ENCODE peak calls at places on chromosomes 11 and 22, in six cellular contexts. D is IMR-90, H is H9, G is H1, F is mesenchymal stem cell, Z is trophoblast cell. N is an unnamed sample.

GRCh38 chr22:39166547-39166946 is 14.1 kb upstream of the CBX7 start:
- DNase-seq in D (no peak), H (no peak), G (no peak), F (no peak), Z (no peak), N (no peak)

GRCh38 chr11:72864692-72865655 is 50.8 kb downstream of the ATG16L2 start:
- DNase-seq in D (peak), H (no peak), G (no peak), F (no peak), Z (no peak), N (no peak)

GRCh38 chr11:13143486-13144297 is 133.9 kb upstream of the BMAL1 start:
- DNase-seq in D (no peak), H (no peak), G (no peak), F (no peak), Z (peak), N (no peak)

GRCh38 chr11:35165416-35166368 is 26.7 kb downstream of the CD44 start:
- DNase-seq in D (peak), H (no peak), G (no peak), F (peak), Z (peak), N (no peak)

GRCh38 chr22:50708474-50708873 is 29.5 kb upstream of the ACR start:
- DNase-seq in D (no peak), H (no peak), G (no peak), F (no peak), Z (no peak), N (no peak)

GRCh38 chr11:13216019-13217006 is 61.3 kb upstream of the BMAL1 start:
- DNase-seq in D (peak), H (peak), G (peak), F (peak), Z (peak), N (peak)

GRCh38 chr11:114058871-114059277 is 637 bp upstream of the ZBTB16 start:
- DNase-seq in D (no peak), H (peak), G (peak), F (peak), Z (no peak), N (no peak)

GRCh38 chr11:16211407-16211806 is 144.9 kb downstream of the SOX6 start:
- DNase-seq in D (no peak), H (no peak), G (no peak), F (no peak), Z (no peak), N (no peak)

GRCh38 chr11:65883058-65883761 is 3.6 kb downstream of the CTSW start:
- DNase-seq in D (no peak), H (no peak), G (no peak), F (no peak), Z (no peak), N (no peak)

GRCh38 chr11:101566626-101567025 is 17.2 kb downstream of the TRPC6 start:
- DNase-seq in D (no peak), H (no peak), G (peak), F (no peak), Z (no peak), N (no peak)

GRCh38 chr11:36452987-36453386 is 57.1 kb downstream of the TRAF6 start:
- DNase-seq in D (no peak), H (no peak), G (no peak), F (no peak), Z (no peak), N (no peak)

GRCh38 chr11:1873048-1873812 is 18.5 kb downstream of the PRR33 start:
- DNase-seq in D (peak), H (no peak), G (no peak), F (no peak), Z (no peak), N (no peak)

GRCh38 chr11:43578346-43579170 is 102.0 kb upstream of the HSD17B12 start:
- DNase-seq in D (peak), H (no peak), G (peak), F (peak), Z (peak), N (no peak)

GRCh38 chr22:44328326-44328725 is 15.6 kb upstream of the SHISAL1 start:
- DNase-seq in D (no peak), H (no peak), G (no peak), F (no peak), Z (no peak), N (no peak)

GRCh38 chr11:1053121-1053901 is 16.8 kb upstream of the MUC6 start:
- DNase-seq in D (no peak), H (no peak), G (no peak), F (no peak), Z (no peak), N (no peak)

GRCh38 chr11:118929496-118930151 is 3.9 kb upstream of the BCL9L start:
- DNase-seq in D (peak), H (peak), G (peak), F (peak), Z (peak), N (peak)

GRCh38 chr22:23763579-23764331 is 965 bp downstream of the C22orf15 start:
- DNase-seq in D (no peak), H (peak), G (peak), F (no peak), Z (no peak), N (no peak)

GRCh38 chr11:70063555-70063954 is 14.6 kb upstream of the ANO1 start:
- DNase-seq in D (no peak), H (no peak), G (no peak), F (no peak), Z (peak), N (no peak)

GRCh38 chr11:843818-844692 is 1.4 kb downstream of the TSPAN4 start:
- DNase-seq in D (peak), H (peak), G (peak), F (peak), Z (peak), N (no peak)

GRCh38 chr11:61922539-61922938 is 5.2 kb upstream of the RAB3IL1 start:
- DNase-seq in D (peak), H (no peak), G (peak), F (peak), Z (no peak), N (no peak)

GRCh38 chr22:39514373-39514973 is 5.9 kb upstream of the ATF4 start:
- DNase-seq in D (peak), H (peak), G (peak), F (no peak), Z (peak), N (no peak)

GRCh38 chr11:105811242-105811641 is 201.4 kb downstream of the GRIA4 start:
- DNase-seq in D (no peak), H (no peak), G (no peak), F (no peak), Z (no peak), N (no peak)

GRCh38 chr11:117381481-117381880 is 53.8 kb downstream of the CEP164 start:
- DNase-seq in D (no peak), H (no peak), G (no peak), F (no peak), Z (no peak), N (no peak)

GRCh38 chr22:21758056-21758455 is 22.5 kb upstream of the YPEL1 start:
- DNase-seq in D (no peak), H (no peak), G (no peak), F (no peak), Z (no peak), N (no peak)

GRCh38 chr11:56048480-56048879 is 21.0 kb downstream of the OR5AS1 start:
- DNase-seq in D (no peak), H (no peak), G (no peak), F (no peak), Z (no peak), N (no peak)

GRCh38 chr11:112292785-112293407 is 32.2 kb upstream of the PLET1 start:
- DNase-seq in D (peak), H (no peak), G (no peak), F (peak), Z (peak), N (no peak)

GRCh38 chr11:107928767-107929507 is 689 bp downstream of the RAB39A start:
- DNase-seq in D (no peak), H (peak), G (peak), F (no peak), Z (peak), N (peak)

GRCh38 chr11:43532046-43532445 is 148.5 kb upstream of the HSD17B12 start:
- DNase-seq in D (no peak), H (no peak), G (no peak), F (no peak), Z (no peak), N (no peak)

GRCh38 chr11:19864141-19865120 is 151.8 kb downstream of the NAV2 start:
- DNase-seq in D (no peak), H (no peak), G (no peak), F (no peak), Z (peak), N (no peak)

GRCh38 chr11:125918140-125918840 is 14.0 kb downstream of the DDX25 start:
- DNase-seq in D (no peak), H (no peak), G (no peak), F (no peak), Z (no peak), N (no peak)

GRCh38 chr11:70433966-70434812 is 35.9 kb downstream of the CTTN start:
- DNase-seq in D (no peak), H (no peak), G (no peak), F (no peak), Z (no peak), N (no peak)

GRCh38 chr11:48066881-48067800 is 86.8 kb downstream of the PTPRJ start:
- DNase-seq in D (no peak), H (no peak), G (no peak), F (no peak), Z (no peak), N (no peak)

GRCh38 chr11:128302425-128303186 is 284.8 kb downstream of the ETS1 start:
- DNase-seq in D (no peak), H (no peak), G (no peak), F (no peak), Z (peak), N (no peak)

GRCh38 chr11:101706541-101706940 is 122.7 kb upstream of the TRPC6 start:
- DNase-seq in D (peak), H (no peak), G (no peak), F (peak), Z (peak), N (no peak)

GRCh38 chr11:34158661-34159060 is 53.2 kb downstream of the NAT10 start:
- DNase-seq in D (no peak), H (no peak), G (no peak), F (no peak), Z (no peak), N (no peak)

GRCh38 chr11:86678296-86678695 is 5.9 kb upstream of the ME3 start:
- DNase-seq in D (no peak), H (no peak), G (no peak), F (no peak), Z (no peak), N (peak)

GRCh38 chr11:86676010-86676409 is 3.6 kb upstream of the ME3 start:
- DNase-seq in D (no peak), H (no peak), G (no peak), F (no peak), Z (no peak), N (no peak)

GRCh38 chr11:86681039-86681745 is 8.8 kb upstream of the ME3 start:
- DNase-seq in D (no peak), H (no peak), G (no peak), F (no peak), Z (no peak), N (no peak)

GRCh38 chr11:86676533-86677154 is 4.2 kb upstream of the ME3 start:
- DNase-seq in D (no peak), H (peak), G (peak), F (no peak), Z (peak), N (peak)

GRCh38 chr11:86678823-86679222 is 6.4 kb upstream of the ME3 start:
- DNase-seq in D (peak), H (no peak), G (no peak), F (peak), Z (no peak), N (peak)
- H3K27ac ChIP-seq in D (no peak), H (no peak), G (no peak), F (peak), Z (no peak), N (peak)

DNA sequence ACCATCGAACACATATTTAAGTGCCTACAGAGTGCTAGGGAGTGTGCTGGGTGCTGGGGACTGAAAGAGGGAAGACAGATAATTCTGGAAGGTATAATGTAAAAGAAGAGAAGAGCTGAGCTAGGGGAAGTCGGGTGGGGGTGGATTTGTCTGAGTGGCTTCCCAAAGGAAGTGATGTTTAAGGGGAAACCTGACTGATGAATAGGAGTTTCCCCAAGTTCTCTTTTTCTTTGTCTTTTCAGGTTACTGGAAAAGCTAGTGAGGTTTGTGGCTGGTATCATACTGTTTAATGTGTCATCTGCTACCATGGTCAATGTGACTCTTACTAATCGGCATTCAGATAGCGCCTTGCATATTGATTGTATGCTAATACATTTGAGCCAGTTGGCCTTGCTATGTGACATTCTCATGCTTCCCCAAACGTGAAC is 151.6 kb upstream of the MTMR2 start:
- DNase-seq in D (peak), H (no peak), G (no peak), F (no peak), Z (peak), N (no peak)
- H2BK5ac ChIP-seq in D (no peak), H (no peak), G (no peak), F (no peak), Z (no peak), N (no peak)

GRCh38 chr22:38126928-38127668 is 16.6 kb upstream of the BAIAP2L2 start:
- DNase-seq in D (no peak), H (no peak), G (no peak), F (no peak), Z (no peak), N (no peak)

GRCh38 chr22:38127869-38128268 is 17.4 kb upstream of the BAIAP2L2 start:
- DNase-seq in D (no peak), H (no peak), G (no peak), F (no peak), Z (no peak), N (no peak)

GRCh38 chr22:38124236-38124974 is 13.9 kb upstream of the BAIAP2L2 start:
- DNase-seq in D (no peak), H (peak), G (no peak), F (no peak), Z (no peak), N (no peak)

GRCh38 chr22:38125038-38125610 is 14.6 kb upstream of the BAIAP2L2 start:
- DNase-seq in D (no peak), H (no peak), G (no peak), F (no peak), Z (no peak), N (no peak)

GRCh38 chr22:38125731-38126344 is 15.4 kb upstream of the BAIAP2L2 start:
- DNase-seq in D (no peak), H (no peak), G (no peak), F (no peak), Z (no peak), N (no peak)
- H3K14ac ChIP-seq in D (no peak), H (no peak), G (no peak), F (no peak), Z (no peak), N (no peak)

GRCh38 chr11:104774578-104774977 is 123.7 kb downstream of the CASP12 start:
- DNase-seq in D (no peak), H (no peak), G (no peak), F (no peak), Z (no peak), N (no peak)
- H3K27ac ChIP-seq in D (no peak), H (no peak), G (no peak), F (no peak), Z (no peak), N (no peak)

GRCh38 chr11:45678962-45679361 is 13.5 kb upstream of the CHST1 start:
- DNase-seq in D (no peak), H (no peak), G (no peak), F (no peak), Z (no peak), N (no peak)

GRCh38 chr11:45685976-45686375 is 20.6 kb upstream of the CHST1 start:
- DNase-seq in D (no peak), H (no peak), G (no peak), F (no peak), Z (no peak), N (no peak)

GRCh38 chr11:45684440-45684839 is 19.0 kb upstream of the CHST1 start:
- DNase-seq in D (no peak), H (no peak), G (no peak), F (no peak), Z (no peak), N (no peak)

GRCh38 chr11:45687836-45688235 is 22.4 kb upstream of the CHST1 start:
- DNase-seq in D (no peak), H (no peak), G (no peak), F (no peak), Z (no peak), N (no peak)

DNA sequence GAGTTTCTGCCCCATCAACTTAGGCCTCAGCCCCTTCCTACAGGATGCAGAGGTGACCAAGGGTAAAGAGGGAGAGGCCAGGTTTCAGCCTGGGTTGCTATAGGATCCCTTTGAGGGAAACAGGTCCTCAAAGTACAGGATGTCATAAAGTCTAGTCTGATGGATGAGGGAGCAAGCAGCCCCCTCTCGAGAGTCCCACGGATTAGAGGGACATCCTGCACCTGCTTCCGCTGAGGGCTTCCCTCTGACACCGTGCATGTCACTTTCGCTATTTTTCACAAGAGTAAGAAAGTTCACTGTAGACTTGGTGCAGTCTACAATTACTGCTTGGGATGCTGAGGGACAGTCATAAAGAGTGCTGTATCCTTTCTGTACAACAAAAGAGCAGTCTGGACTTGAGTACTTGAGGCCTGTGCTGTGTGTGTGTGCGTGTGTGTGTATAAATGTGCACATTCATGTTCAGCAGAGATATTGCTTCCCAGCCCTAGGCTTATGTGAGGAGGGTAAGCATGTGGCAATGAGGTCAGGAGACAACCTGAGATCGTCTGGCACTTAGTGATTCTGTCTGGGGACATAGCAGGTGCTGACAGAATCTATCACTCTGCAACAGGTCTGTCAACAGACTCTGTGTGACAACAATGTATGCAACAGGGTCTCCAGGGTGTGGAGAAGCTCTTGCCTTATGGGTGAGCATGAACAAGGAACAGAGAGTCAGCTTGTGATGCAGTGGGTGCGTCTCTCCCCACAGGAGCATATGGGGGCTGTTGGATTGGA is 18.1 kb upstream of the CHST1 start:
- DNase-seq in D (no peak), H (no peak), G (no peak), F (no peak), Z (no peak), N (no peak)
- H2BK5ac ChIP-seq in D (no peak), H (no peak), G (no peak), F (no peak), Z (no peak), N (no peak)